ENCODE peak calls at places on chromosome 11, in five cellular contexts. S is nephron progenitor cell; W is activated naive CD8-positive, alpha-beta T cell treated with anti-CD3 and anti-CD28 coated beads, Interleukin-2, amount 10 ng/mL, durations not matched to agents 7 days and 5 days; M is NCI-H524; I is activated CD8-positive, alpha-beta memory T cell treated with anti-CD3 and anti-CD28 coated beads, Interleukin-2, amount 50 U/mL, for 48 hours. Z is an unnamed sample.

GRCh38 chr11:118641463-118642019 is 34.1 kb downstream of the PHLDB1 start:
- DNase-seq in S (no peak), W (no peak), M (peak; percentile 13), I (no peak), Z (peak; percentile 89)

GRCh38 chr11:17463795-17464194 is 12.8 kb downstream of the ABCC8 start:
- DNase-seq in S (no peak), W (no peak), M (no peak), I (no peak), Z (no peak)

GRCh38 chr11:50080256-50080655 is 47.6 kb downstream of the OR4C45 start:
- DNase-seq in S (no peak), W (no peak), M (no peak), I (no peak), Z (no peak)

GRCh38 chr11:72591023-72591422 is 83.2 kb downstream of the PDE2A start:
- DNase-seq in S (no peak), W (no peak), M (no peak), I (no peak), Z (no peak)

GRCh38 chr11:20164152-20164551 is 3.9 kb upstream of the DBX1 start:
- DNase-seq in S (no peak), W (no peak), M (no peak), I (no peak), Z (no peak)

GRCh38 chr11:132858203-132858602 is 674.1 kb downstream of the OPCML start:
- DNase-seq in S (peak; percentile 43), W (no peak), M (peak; percentile 53), I (no peak), Z (no peak)

GRCh38 chr11:69010964-69011623 is 2.0 kb downstream of the MRGPRF start:
- DNase-seq in S (peak; percentile 80), W (peak; percentile 62), M (peak; percentile 42), I (peak; percentile 74), Z (peak; percentile 50)

GRCh38 chr11:34263462-34264186 is 94.2 kb downstream of the ABTB2 start:
- DNase-seq in S (no peak), W (no peak), M (no peak), I (no peak), Z (peak; percentile 94)

GRCh38 chr11:13661074-13661623 is 7.3 kb upstream of the FAR1 start:
- DNase-seq in S (no peak), W (no peak), M (peak; percentile 88), I (no peak), Z (no peak)

GRCh38 chr11:118448294-118448693 is 12.0 kb downstream of the KMT2A start:
- DNase-seq in S (no peak), W (no peak), M (no peak), I (no peak), Z (no peak)

GRCh38 chr11:78138694-78139421 is 568 bp downstream of the ALG8 start:
- DNase-seq in S (peak; percentile 10), W (no peak), M (no peak), I (peak; percentile 69), Z (peak; percentile 67)

GRCh38 chr11:129412501-129412900 is 36.9 kb downstream of the BARX2 start:
- DNase-seq in S (no peak), W (no peak), M (no peak), I (no peak), Z (peak; percentile 66)

GRCh38 chr11:59097113-59097708 is 9.8 kb upstream of the FAM111B start:
- DNase-seq in S (peak; percentile 54), W (peak; percentile 49), M (peak; percentile 9), I (peak; percentile 66), Z (peak; percentile 66)

GRCh38 chr11:27807594-27807993 is 107.3 kb upstream of the BDNF start:
- DNase-seq in S (no peak), W (no peak), M (no peak), I (no peak), Z (no peak)

GRCh38 chr11:35216962-35217667 is 78.1 kb downstream of the CD44 start:
- DNase-seq in S (no peak), W (no peak), M (no peak), I (no peak), Z (no peak)

GRCh38 chr11:66581261-66581660 is 11.6 kb downstream of the CCDC87 start:
- DNase-seq in S (no peak), W (no peak), M (no peak), I (no peak), Z (no peak)

GRCh38 chr11:102047305-102047924 is at the start of gene CFAP300:
- DNase-seq in S (peak; percentile 88), W (peak; percentile 63), M (peak; percentile 65), I (peak; percentile 71), Z (peak; percentile 63)

GRCh38 chr11:124194696-124195418 is 11.7 kb downstream of the OR10D3 start:
- DNase-seq in S (peak; percentile 55), W (no peak), M (peak; percentile 66), I (no peak), Z (peak; percentile 82)

GRCh38 chr11:119795231-119795630 is 66.2 kb upstream of the NECTIN1 start:
- DNase-seq in S (no peak), W (no peak), M (no peak), I (no peak), Z (no peak)

GRCh38 chr11:104005234-104005855 is 31.1 kb upstream of the DDI1 start:
- DNase-seq in S (no peak), W (no peak), M (no peak), I (no peak), Z (no peak)

GRCh38 chr11:60064115-60064514 is 7.7 kb downstream of the MS4A3 start:
- DNase-seq in S (no peak), W (no peak), M (no peak), I (no peak), Z (no peak)

GRCh38 chr11:119759324-119759723 is 30.3 kb upstream of the NECTIN1 start:
- DNase-seq in S (no peak), W (no peak), M (peak; percentile 6), I (no peak), Z (peak; percentile 51)

GRCh38 chr11:66113132-66113856 is 43.2 kb downstream of the PACS1 start:
- DNase-seq in S (no peak), W (no peak), M (no peak), I (no peak), Z (peak; percentile 52)

GRCh38 chr11:12675951-12676711 is 1.9 kb downstream of the TEAD1 start:
- DNase-seq in S (peak; percentile 36), W (no peak), M (peak; percentile 35), I (no peak), Z (peak; percentile 47)

GRCh38 chr11:975824-976223 is 50.2 kb downstream of the AP2A2 start:
- DNase-seq in S (peak; percentile 44), W (no peak), M (peak; percentile 52), I (no peak), Z (no peak)

Z was measured in small intestine.